ENCODE peak calls at places on chromosomes 5 and 9, in five cellular contexts. N is PC-9; X is substantia nigra; I is CD4-positive, alpha-beta T cell; P is fibroblast of lung. E is an unnamed sample.

GRCh38 chr5:171162602-171163001 is 146.4 kb upstream of the TLX3 start:
- DNase-seq in N (no peak), X (no peak), I (no peak), P (peak), E (no peak)

GRCh38 chr5:38446029-38446522 is 110.4 kb downstream of the LIFR start:
- DNase-seq in N (no peak), X (no peak), I (no peak), P (no peak), E (no peak)

GRCh38 chr9:97666907-97667686 is 30.0 kb downstream of the XPA start:
- DNase-seq in N (no peak), X (no peak), I (no peak), P (no peak), E (no peak)

GRCh38 chr5:15023846-15024245 is 152.3 kb upstream of the ANKH start:
- DNase-seq in N (no peak), X (no peak), I (no peak), P (no peak), E (no peak)

GRCh38 chr5:62502456-62503101 is 76.0 kb upstream of the LRRC70 start:
- DNase-seq in N (no peak), X (no peak), I (no peak), P (no peak), E (no peak)

GRCh38 chr9:69546265-69546664 is 125.9 kb downstream of the APBA1 start:
- DNase-seq in N (peak), X (no peak), I (no peak), P (peak), E (no peak)

GRCh38 chr9:744790-745456 is 96.6 kb upstream of the DMRT1 start:
- DNase-seq in N (no peak), X (no peak), I (no peak), P (no peak), E (no peak)

GRCh38 chr9:2242778-2243395 is 227.7 kb downstream of the SMARCA2 start:
- DNase-seq in N (peak), X (no peak), I (no peak), P (peak), E (no peak)

GRCh38 chr5:138276402-138277054 is 2.1 kb upstream of the GFRA3 start:
- DNase-seq in N (no peak), X (no peak), I (no peak), P (no peak), E (no peak)

GRCh38 chr5:39014544-39014943 is 59.7 kb downstream of the RICTOR start:
- DNase-seq in N (no peak), X (no peak), I (no peak), P (peak), E (no peak)

E was measured in effector memory CD8-positive, alpha-beta T cell.